ENCODE peak calls at places on chromosomes 16 and 17, in nine cellular contexts. O, R, U, W, Y, N, Q, G and F are unnamed samples.

GRCh38 chr16:58501242-58502131 is 1.5 kb downstream of the NDRG4 start:
- DNase-seq in O (no peak), R (peak; percentile 76), U (no peak), W (peak; percentile 93), Y (no peak), N (peak; percentile 57), Q (no peak), G (no peak), F (peak; percentile 40)

GRCh38 chr16:19092653-19093410 is 20.9 kb upstream of the ITPRIPL2 start:
- DNase-seq in O (no peak), R (no peak), U (no peak), W (no peak), Y (no peak), N (no peak), Q (no peak), G (no peak), F (no peak)

GRCh38 chr16:13848795-13849194 is 71.2 kb upstream of the ERCC4 start:
- DNase-seq in O (no peak), R (no peak), U (no peak), W (no peak), Y (no peak), N (no peak), Q (no peak), G (no peak), F (no peak)

GRCh38 chr16:19135201-19135838 is 21.6 kb downstream of the ITPRIPL2 start:
- DNase-seq in O (no peak), R (no peak), U (no peak), W (no peak), Y (no peak), N (no peak), Q (no peak), G (no peak), F (no peak)

GRCh38 chr17:40458001-40458791 is 14.9 kb downstream of the IGFBP4 start:
- DNase-seq in O (no peak), R (peak; percentile 74), U (no peak), W (no peak), Y (peak; percentile 38), N (no peak), Q (no peak), G (no peak), F (no peak)

GRCh38 chr17:81566461-81567126 is 14.4 kb upstream of the FAAP100 start:
- DNase-seq in O (no peak), R (peak; percentile 83), U (peak; percentile 84), W (no peak), Y (peak; percentile 58), N (peak; percentile 84), Q (peak; percentile 70), G (peak; percentile 61), F (no peak)

GRCh38 chr17:42289863-42290165 is 1.5 kb downstream of the STAT5A start:
- DNase-seq in O (no peak), R (no peak), U (no peak), W (no peak), Y (no peak), N (no peak), Q (no peak), G (no peak), F (peak; percentile 37)

GRCh38 chr17:57279432-57279831 is 23.1 kb downstream of the MSI2 start:
- DNase-seq in O (no peak), R (no peak), U (no peak), W (no peak), Y (no peak), N (no peak), Q (no peak), G (no peak), F (no peak)

GRCh38 chr16:88651276-88651988 is 579 bp upstream of the CYBA start:
- DNase-seq in O (no peak), R (peak; percentile 73), U (peak; percentile 70), W (peak; percentile 73), Y (peak; percentile 73), N (peak; percentile 76), Q (no peak), G (peak; percentile 48), F (peak; percentile 61)

GRCh38 chr17:17724307-17724921 is 43.2 kb downstream of the RAI1 start:
- DNase-seq in O (peak; percentile 86), R (peak; percentile 51), U (no peak), W (peak; percentile 86), Y (peak; percentile 64), N (peak; percentile 60), Q (no peak), G (no peak), F (no peak)

DNA sequence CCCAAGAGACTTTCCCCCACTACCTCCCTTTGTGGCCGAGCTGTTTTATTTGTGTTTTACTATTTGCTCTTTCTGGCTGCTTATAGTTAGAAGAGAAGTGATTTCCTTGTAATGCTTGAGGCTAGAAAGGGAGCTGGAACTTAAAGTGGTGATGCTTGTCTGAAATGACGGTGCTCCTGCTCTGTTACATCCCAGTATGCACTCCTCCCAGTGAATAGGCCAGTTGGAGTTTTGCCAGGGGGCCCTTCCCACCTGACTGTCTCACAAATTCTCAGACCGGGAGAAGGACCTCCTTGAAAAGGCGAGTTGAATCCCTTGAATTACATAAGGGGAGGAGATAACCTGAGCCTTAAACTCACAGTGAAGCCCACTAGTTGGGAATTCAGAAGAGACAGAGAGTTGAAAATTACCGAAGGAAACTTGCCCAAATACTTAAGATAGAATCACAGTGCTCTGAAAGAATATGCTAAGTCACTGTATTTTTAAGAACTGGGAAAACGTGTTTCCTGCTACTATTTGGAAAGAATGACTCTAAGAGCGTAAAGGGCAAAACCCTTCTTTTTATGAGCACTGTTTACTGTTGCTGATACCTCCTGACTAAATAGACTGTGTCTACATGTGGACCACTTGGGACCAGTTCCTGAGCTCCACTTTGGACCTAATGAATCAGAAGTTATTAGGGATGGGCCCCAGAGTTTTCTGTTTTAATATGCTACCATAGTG is 84.7 kb upstream of the CLEC3A start:
- DNase-seq in O (no peak), R (no peak), U (no peak), W (no peak), Y (no peak), N (no peak), Q (peak; percentile 8), G (no peak), F (no peak)
- H3K9me3 ChIP-seq in O (peaks cover 7% of the 10 kb centered on the region), R (no peaks in the 10 kb centered on the region), U (no peaks in the 10 kb centered on the region), W (no peaks in the 10 kb centered on the region), Y (no peaks in the 10 kb centered on the region), N (no peaks in the 10 kb centered on the region), Q (no peaks in the 10 kb centered on the region), G (peaks cover 4% of the 10 kb centered on the region), F (peaks cover 3% of the 10 kb centered on the region)

GRCh38 chr16:68575082-68575481 is 36.0 kb downstream of the ZFP90 start:
- DNase-seq in O (no peak), R (no peak), U (no peak), W (peak; percentile 18), Y (no peak), N (no peak), Q (no peak), G (no peak), F (no peak)
- H3K9me3 ChIP-seq in O (peaks cover 30% of the 10 kb centered on the region), R (peaks cover 5% of the 10 kb centered on the region), U (peaks cover 7% of the 10 kb centered on the region), W (peaks cover 48% of the 10 kb centered on the region), Y (peaks cover 100% of the 10 kb centered on the region), N (peaks cover 80% of the 10 kb centered on the region), Q (peaks cover 100% of the 10 kb centered on the region), G (peaks cover 100% of the 10 kb centered on the region), F (peaks cover 29% of the 10 kb centered on the region)

DNA sequence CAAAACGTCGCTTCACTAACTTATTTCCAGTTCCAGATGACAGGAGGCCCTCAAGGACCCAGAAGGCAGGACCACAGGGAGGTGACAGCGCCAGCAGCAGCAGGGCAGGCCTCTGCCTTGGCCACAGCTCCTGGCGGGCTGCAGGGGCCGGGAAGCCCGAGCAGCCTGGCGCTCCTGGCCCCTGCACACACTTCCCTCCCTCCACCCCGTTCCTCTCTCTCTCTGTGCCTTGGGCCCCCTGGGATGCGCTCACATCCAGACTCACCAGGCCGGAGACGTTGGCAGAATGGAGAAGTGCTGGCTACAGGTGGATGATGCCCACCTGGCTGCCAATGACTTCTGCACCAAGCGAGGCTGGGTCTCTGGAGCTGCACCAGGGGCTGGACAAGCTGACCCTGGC is 12.7 kb downstream of the ZNF594 start:
- DNase-seq in O (no peak), R (no peak), U (no peak), W (no peak), Y (no peak), N (no peak), Q (no peak), G (no peak), F (no peak)
- H3K9me3 ChIP-seq in O (peaks cover 39% of the 10 kb centered on the region), R (peaks cover 65% of the 10 kb centered on the region), U (peaks cover 25% of the 10 kb centered on the region), W (peaks cover 52% of the 10 kb centered on the region), Y (peaks cover 94% of the 10 kb centered on the region), N (peaks cover 92% of the 10 kb centered on the region), Q (peaks cover 98% of the 10 kb centered on the region), G (peaks cover 98% of the 10 kb centered on the region), F (peaks cover 37% of the 10 kb centered on the region)

DNA sequence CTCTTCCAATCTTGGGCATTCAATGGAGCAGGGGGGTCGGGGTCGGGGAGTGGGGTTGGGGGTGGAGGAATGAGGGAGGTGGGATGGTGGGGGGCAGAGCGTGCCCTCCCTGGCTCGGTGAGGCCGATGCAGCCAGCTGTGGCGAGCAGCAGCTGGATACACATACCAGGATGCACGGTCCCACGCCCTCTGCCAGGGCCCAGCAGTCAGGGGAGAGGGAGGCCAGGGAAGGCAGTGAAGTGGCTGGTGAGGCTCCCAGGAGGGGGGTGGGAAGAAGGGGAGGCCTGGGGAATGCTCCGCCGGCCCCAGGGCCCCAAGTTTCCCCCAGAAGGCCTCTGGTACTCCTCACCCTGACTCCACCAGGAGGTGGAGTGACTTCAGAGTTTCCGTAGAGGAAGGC is 77.6 kb upstream of the LHX1 start:
- DNase-seq in O (no peak), R (no peak), U (no peak), W (no peak), Y (no peak), N (no peak), Q (no peak), G (no peak), F (no peak)
- H3K9me3 ChIP-seq in O (no peaks in the 10 kb centered on the region), R (no peaks in the 10 kb centered on the region), U (no peaks in the 10 kb centered on the region), W (no peaks in the 10 kb centered on the region), Y (no peaks in the 10 kb centered on the region), N (no peaks in the 10 kb centered on the region), Q (peaks cover 3% of the 10 kb centered on the region), G (no peaks in the 10 kb centered on the region), F (no peaks in the 10 kb centered on the region)

GRCh38 chr16:74807052-74807646 is 32.5 kb upstream of the FA2H start:
- DNase-seq in O (no peak), R (no peak), U (no peak), W (no peak), Y (no peak), N (no peak), Q (no peak), G (no peak), F (no peak)
- H3K9me3 ChIP-seq in O (peaks cover 9% of the 10 kb centered on the region), R (no peaks in the 10 kb centered on the region), U (no peaks in the 10 kb centered on the region), W (peaks cover 14% of the 10 kb centered on the region), Y (no peaks in the 10 kb centered on the region), N (no peaks in the 10 kb centered on the region), Q (peaks cover 9% of the 10 kb centered on the region), G (no peaks in the 10 kb centered on the region), F (no peaks in the 10 kb centered on the region)

DNA sequence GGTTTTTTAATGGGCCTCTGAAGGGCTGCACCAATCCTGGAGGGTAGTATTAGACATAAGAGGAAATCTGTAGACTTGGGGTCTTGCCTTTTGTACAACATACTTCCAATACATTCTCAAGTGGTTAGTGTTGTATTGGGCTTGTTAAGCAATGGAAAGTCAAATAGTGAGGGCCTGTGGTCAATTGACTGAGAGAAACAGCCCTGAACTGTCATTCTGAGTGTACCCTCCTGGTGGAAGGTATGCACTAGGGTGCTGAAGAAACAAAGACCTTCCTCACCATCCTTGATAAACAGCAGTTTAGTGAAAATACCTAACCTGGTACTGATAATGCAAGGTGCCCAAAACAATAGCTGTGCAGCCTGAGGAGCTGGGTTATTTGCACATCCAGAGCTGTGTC is 22.2 kb downstream of the OR2C1 start:
- DNase-seq in O (no peak), R (no peak), U (no peak), W (no peak), Y (no peak), N (no peak), Q (no peak), G (no peak), F (no peak)
- H3K9me3 ChIP-seq in O (peaks cover 28% of the 10 kb centered on the region), R (peaks cover 16% of the 10 kb centered on the region), U (peaks cover 14% of the 10 kb centered on the region), W (peaks cover 37% of the 10 kb centered on the region), Y (peaks cover 98% of the 10 kb centered on the region), N (peaks cover 89% of the 10 kb centered on the region), Q (no peaks in the 10 kb centered on the region), G (no peaks in the 10 kb centered on the region), F (peaks cover 23% of the 10 kb centered on the region)

GRCh38 chr17:52895272-52895671 is 736.8 kb upstream of the CA10 start:
- DNase-seq in O (no peak), R (no peak), U (no peak), W (no peak), Y (no peak), N (no peak), Q (no peak), G (no peak), F (no peak)
- H3K9me3 ChIP-seq in O (no peaks in the 10 kb centered on the region), R (no peaks in the 10 kb centered on the region), U (no peaks in the 10 kb centered on the region), W (no peaks in the 10 kb centered on the region), Y (no peaks in the 10 kb centered on the region), N (no peaks in the 10 kb centered on the region), Q (no peaks in the 10 kb centered on the region), G (no peaks in the 10 kb centered on the region), F (no peaks in the 10 kb centered on the region)